ENCODE peak calls at places on chromosomes 2 and 18, in six cellular contexts. Y is cardiac fibroblast, T is ovary, J is fibroblast of lung, G is non-pigmented ciliary epithelial cell, D is Peyer's patch. W is an unnamed sample.

GRCh38 chr2:74882299-74882687 is 48.4 kb downstream of the HK2 start:
- DNase-seq in Y (no peak), T (no peak), J (no peak), G (no peak), D (no peak), W (no peak)

GRCh38 chr2:174662859-174663258 is 65.3 kb upstream of the WIPF1 start:
- DNase-seq in Y (no peak), T (no peak), J (no peak), G (no peak), D (no peak), W (no peak)

GRCh38 chr2:54318810-54319209 is 62.8 kb upstream of the TSPYL6 start:
- DNase-seq in Y (no peak), T (no peak), J (no peak), G (no peak), D (no peak), W (no peak)

GRCh38 chr2:223944166-223944703 is 900 bp downstream of the WDFY1 start:
- DNase-seq in Y (no peak), T (peak; percentile 24), J (peak; percentile 35), G (no peak), D (peak; percentile 61), W (peak; percentile 16)

GRCh38 chr18:12460874-12461273 is 53.1 kb downstream of the PRELID3A start:
- DNase-seq in Y (peak; percentile 80), T (no peak), J (no peak), G (peak; percentile 20), D (peak; percentile 52), W (no peak)

GRCh38 chr2:85981579-85982247 is 92.9 kb upstream of the ST3GAL5 start:
- DNase-seq in Y (no peak), T (no peak), J (no peak), G (no peak), D (no peak), W (no peak)

GRCh38 chr18:74251297-74252031 is 40.3 kb downstream of the CYB5A start:
- DNase-seq in Y (peak; percentile 89), T (peak; percentile 46), J (peak; percentile 48), G (peak; percentile 35), D (no peak), W (no peak)

GRCh38 chr18:48771641-48772380 is 179.0 kb downstream of the SMAD7 start:
- DNase-seq in Y (no peak), T (no peak), J (no peak), G (no peak), D (no peak), W (peak; percentile 15)

GRCh38 chr2:240310645-240311044 is 124.8 kb upstream of the GPC1 start:
- DNase-seq in Y (no peak), T (no peak), J (no peak), G (no peak), D (peak; percentile 18), W (no peak)

GRCh38 chr18:75125359-75126331 is 83.3 kb downstream of the PTGR3 start:
- DNase-seq in Y (no peak), T (no peak), J (peak; percentile 15), G (no peak), D (peak; percentile 37), W (no peak)

GRCh38 chr2:62196278-62196901 is 475 bp downstream of the B3GNT2 start:
- DNase-seq in Y (no peak), T (peak; percentile 40), J (no peak), G (no peak), D (peak; percentile 76), W (no peak)

GRCh38 chr2:216159646-216160045 is 50.5 kb downstream of the XRCC5 start:
- DNase-seq in Y (peak; percentile 11), T (no peak), J (no peak), G (no peak), D (no peak), W (no peak)

GRCh38 chr2:88828397-88829137 is 137.1 kb downstream of the RPIA start:
- DNase-seq in Y (peak; percentile 42), T (no peak), J (peak; percentile 0), G (no peak), D (no peak), W (no peak)

GRCh38 chr2:197254776-197255521 is 55.6 kb downstream of the ANKRD44 start:
- DNase-seq in Y (no peak), T (no peak), J (no peak), G (no peak), D (no peak), W (no peak)

GRCh38 chr2:159124441-159124911 is 156.0 kb downstream of the TANC1 start:
- DNase-seq in Y (peak; percentile 92), T (peak; percentile 39), J (peak; percentile 99), G (peak; percentile 78), D (peak; percentile 78), W (no peak)

GRCh38 chr2:112727276-112728028 is 6.6 kb downstream of the NT5DC4 start:
- DNase-seq in Y (no peak), T (no peak), J (no peak), G (no peak), D (no peak), W (no peak)

GRCh38 chr18:2857491-2858063 is 10.8 kb downstream of the EMILIN2 start:
- DNase-seq in Y (peak; percentile 100), T (peak; percentile 92), J (peak; percentile 39), G (no peak), D (peak; percentile 81), W (no peak)

GRCh38 chr18:79532690-79533058 is 136.9 kb downstream of the NFATC1 start:
- DNase-seq in Y (no peak), T (no peak), J (no peak), G (no peak), D (peak; percentile 40), W (no peak)

GRCh38 chr2:164252568-164253287 is 368.6 kb downstream of the GRB14 start:
- DNase-seq in Y (no peak), T (no peak), J (no peak), G (no peak), D (no peak), W (no peak)

GRCh38 chr2:209532321-209532720 is 108.5 kb downstream of the MAP2 start:
- DNase-seq in Y (no peak), T (no peak), J (no peak), G (no peak), D (no peak), W (no peak)

GRCh38 chr18:44474596-44474995 is 206.1 kb upstream of the SETBP1 start:
- DNase-seq in Y (no peak), T (no peak), J (peak; percentile 43), G (no peak), D (no peak), W (no peak)

GRCh38 chr18:28062446-28062845 is 114.5 kb downstream of the CDH2 start:
- DNase-seq in Y (peak; percentile 55), T (no peak), J (peak; percentile 43), G (no peak), D (no peak), W (no peak)

GRCh38 chr2:239970004-239970623 is 55.0 kb downstream of the NDUFA10 start:
- DNase-seq in Y (peak; percentile 12), T (no peak), J (no peak), G (no peak), D (no peak), W (no peak)

GRCh38 chr18:28365406-28365805 is 188.5 kb upstream of the CDH2 start:
- DNase-seq in Y (peak; percentile 44), T (no peak), J (peak; percentile 69), G (peak; percentile 17), D (no peak), W (peak; percentile 24)

GRCh38 chr18:34990571-34990970 is 50.6 kb upstream of the MAPRE2 start:
- DNase-seq in Y (peak; percentile 60), T (no peak), J (peak; percentile 62), G (no peak), D (no peak), W (no peak)

GRCh38 chr2:27622921-27623384 is 5.9 kb downstream of the CCDC121 start:
- DNase-seq in Y (peak; percentile 63), T (no peak), J (peak; percentile 98), G (peak; percentile 52), D (no peak), W (no peak)

GRCh38 chr2:100581265-100581612 is 18.4 kb downstream of the PDCL3 start:
- DNase-seq in Y (no peak), T (no peak), J (no peak), G (no peak), D (peak; percentile 15), W (no peak)

GRCh38 chr2:43340066-43340465 is 113.7 kb upstream of the ZFP36L2 start:
- DNase-seq in Y (peak; percentile 81), T (no peak), J (peak; percentile 82), G (no peak), D (no peak), W (no peak)

GRCh38 chr2:97970300-97971060 is 25.3 kb downstream of the TMEM131 start:
- DNase-seq in Y (no peak), T (no peak), J (no peak), G (no peak), D (no peak), W (no peak)

GRCh38 chr2:232042911-232043564 is 81.5 kb downstream of the DIS3L2 start:
- DNase-seq in Y (no peak), T (no peak), J (peak; percentile 53), G (peak; percentile 8), D (no peak), W (no peak)

GRCh38 chr2:37676274-37676673 is 4.8 kb upstream of the CDC42EP3 start:
- DNase-seq in Y (no peak), T (no peak), J (peak; percentile 84), G (no peak), D (no peak), W (peak; percentile 6)

GRCh38 chr2:187964742-187965141 is 326.9 kb upstream of the GULP1 start:
- DNase-seq in Y (no peak), T (no peak), J (peak; percentile 29), G (peak; percentile 6), D (no peak), W (no peak)

GRCh38 chr18:13700153-13700552 is 26.2 kb downstream of the FAM210A start:
- DNase-seq in Y (no peak), T (no peak), J (no peak), G (no peak), D (no peak), W (no peak)

W was measured in NCI-H2227 treated with DMSO at 0.1 percent for 48 hours.